ENCODE peak calls at places on chromosomes 6 and 20, in six cellular contexts. Z is HCT116, G is breast epithelium, E is Panc1, T is transverse colon, H is stomach. C is an unnamed sample.

GRCh38 chr6:37004044-37004984 is 1.1 kb upstream of the FGD2 start:
- DNase-seq in H (no peak), T (no peak), G (no peak), E (no peak), Z (no peak), C (no peak)

GRCh38 chr6:143539723-143540122 is 28.2 kb upstream of the FUCA2 start:
- DNase-seq in E (no peak), G (no peak), Z (no peak), H (no peak), T (no peak), C (no peak)

GRCh38 chr20:1376453-1377270 is 16.2 kb downstream of the FKBP1A start:
- DNase-seq in G (no peak), Z (no peak), T (no peak), E (no peak), H (no peak), C (no peak)

GRCh38 chr6:49787176-49787575 is at the start of gene PGK2:
- DNase-seq in T (no peak), H (no peak), E (no peak), Z (peak; percentile 29), G (no peak), C (no peak)

GRCh38 chr6:98687776-98688175 is 146.6 kb upstream of the POU3F2 start:
- DNase-seq in H (no peak), E (no peak), T (no peak), Z (no peak), G (no peak), C (no peak)

GRCh38 chr6:656460-657252 is at the start of gene HUS1B:
- DNase-seq in Z (no peak), E (no peak), T (no peak), G (no peak), H (no peak), C (no peak)

GRCh38 chr6:168132531-168133184 is 53.6 kb upstream of the FRMD1 start:
- DNase-seq in H (peak; percentile 58), Z (no peak), T (no peak), E (no peak), G (peak; percentile 46), C (peak; percentile 61)

GRCh38 chr6:148888853-148889252 is 142.0 kb downstream of the UST start:
- DNase-seq in H (no peak), E (no peak), T (no peak), G (no peak), Z (no peak), C (no peak)

GRCh38 chr6:25202505-25202904 is 76.7 kb upstream of the CARMIL1 start:
- DNase-seq in T (no peak), H (no peak), E (no peak), G (no peak), Z (no peak), C (no peak)

GRCh38 chr20:22226849-22227248 is 357.5 kb downstream of the FOXA2 start:
- DNase-seq in H (no peak), Z (no peak), E (no peak), G (no peak), T (no peak), C (no peak)

GRCh38 chr6:108874470-108875160 is 26.4 kb downstream of the ARMC2 start:
- DNase-seq in Z (no peak), T (peak; percentile 42), E (no peak), H (no peak), G (no peak), C (no peak)

DNA sequence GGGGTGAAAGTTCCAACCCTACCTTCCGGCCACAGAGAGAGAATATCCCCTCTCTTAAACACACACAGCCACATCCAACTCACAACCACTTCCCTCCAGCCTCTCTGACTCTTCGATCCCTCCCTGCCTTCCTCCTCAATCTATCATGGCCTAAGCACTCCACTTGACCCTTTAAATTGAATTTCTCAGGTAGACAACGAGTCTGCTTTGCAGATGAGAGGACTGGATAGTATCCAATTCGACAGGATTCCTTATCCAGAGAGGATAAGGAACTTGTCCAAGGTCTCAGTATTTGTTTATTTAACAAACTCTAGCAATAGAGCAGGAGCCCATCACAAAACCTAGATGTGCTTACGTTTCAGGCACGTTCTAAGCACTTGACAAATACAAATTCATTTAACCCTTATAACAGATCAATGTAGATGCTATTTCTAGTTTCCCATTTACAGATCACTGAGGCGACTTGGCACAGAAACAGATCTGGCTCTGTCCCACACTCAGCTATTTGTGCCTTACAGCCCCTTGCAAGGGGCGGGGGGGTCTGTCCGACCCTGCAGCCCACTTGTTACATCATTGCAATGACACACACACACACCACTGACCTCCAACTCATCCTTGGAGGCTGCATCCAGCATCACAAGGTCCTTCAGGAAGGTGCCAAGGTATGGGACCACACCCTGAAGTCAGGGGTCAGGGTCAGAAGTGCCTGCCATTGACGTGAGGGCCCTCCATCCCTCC is 4.5 kb downstream of the RGL2 start:
- DNase-seq in H (no peak), T (no peak), Z (no peak), E (no peak), G (no peak), C (no peak)
- TF ChIP-seq POLR2AphosphoS5 in H (no peak), T (no peak), Z (no peak), E (no peak), G (no peak), C (no peak)

GRCh38 chr6:144652292-144652891 is 367.3 kb downstream of the UTRN start:
- DNase-seq in T (no peak), Z (no peak), E (no peak), G (no peak), H (no peak), C (no peak)

GRCh38 chr6:144657691-144658090 is 372.6 kb downstream of the UTRN start:
- DNase-seq in T (no peak), H (no peak), G (no peak), Z (no peak), E (no peak), C (no peak)

GRCh38 chr6:144653885-144654505 is 368.9 kb downstream of the UTRN start:
- DNase-seq in H (no peak), G (no peak), Z (no peak), T (no peak), E (no peak), C (no peak)

GRCh38 chr6:144659202-144659731 is 374.1 kb downstream of the UTRN start:
- DNase-seq in E (no peak), G (peak; percentile 21), Z (no peak), T (peak; percentile 25), H (no peak), C (no peak)

DNA sequence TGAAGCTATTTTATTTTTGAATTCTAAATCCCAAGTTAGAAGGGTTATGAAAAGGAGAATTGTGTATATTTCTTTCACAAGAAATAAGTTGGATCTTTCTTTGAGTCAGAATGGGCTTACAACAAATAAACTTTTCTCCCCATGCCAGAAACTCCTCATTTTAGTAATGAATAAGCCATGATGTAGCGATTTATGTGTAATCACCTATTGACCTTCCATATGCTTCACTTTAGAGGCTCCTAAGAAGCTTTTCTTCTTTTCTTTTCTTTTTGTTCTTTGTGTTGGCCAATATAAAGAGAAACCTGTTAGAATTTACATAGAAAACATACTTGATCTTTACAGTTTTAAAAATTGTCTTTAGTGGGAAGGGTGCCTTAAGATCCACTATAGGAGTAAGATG is 370.2 kb downstream of the UTRN start:
- DNase-seq in G (no peak), Z (no peak), H (no peak), T (no peak), E (no peak), C (no peak)
- H3K4me1 ChIP-seq in G (no peaks in the 10 kb centered on the region), Z (peaks cover 14% of the 10 kb centered on the region), H (peaks cover 52% of the 10 kb centered on the region), T (peaks cover 44% of the 10 kb centered on the region), E (no peaks in the 10 kb centered on the region), C (peaks cover 5% of the 10 kb centered on the region)

DNA sequence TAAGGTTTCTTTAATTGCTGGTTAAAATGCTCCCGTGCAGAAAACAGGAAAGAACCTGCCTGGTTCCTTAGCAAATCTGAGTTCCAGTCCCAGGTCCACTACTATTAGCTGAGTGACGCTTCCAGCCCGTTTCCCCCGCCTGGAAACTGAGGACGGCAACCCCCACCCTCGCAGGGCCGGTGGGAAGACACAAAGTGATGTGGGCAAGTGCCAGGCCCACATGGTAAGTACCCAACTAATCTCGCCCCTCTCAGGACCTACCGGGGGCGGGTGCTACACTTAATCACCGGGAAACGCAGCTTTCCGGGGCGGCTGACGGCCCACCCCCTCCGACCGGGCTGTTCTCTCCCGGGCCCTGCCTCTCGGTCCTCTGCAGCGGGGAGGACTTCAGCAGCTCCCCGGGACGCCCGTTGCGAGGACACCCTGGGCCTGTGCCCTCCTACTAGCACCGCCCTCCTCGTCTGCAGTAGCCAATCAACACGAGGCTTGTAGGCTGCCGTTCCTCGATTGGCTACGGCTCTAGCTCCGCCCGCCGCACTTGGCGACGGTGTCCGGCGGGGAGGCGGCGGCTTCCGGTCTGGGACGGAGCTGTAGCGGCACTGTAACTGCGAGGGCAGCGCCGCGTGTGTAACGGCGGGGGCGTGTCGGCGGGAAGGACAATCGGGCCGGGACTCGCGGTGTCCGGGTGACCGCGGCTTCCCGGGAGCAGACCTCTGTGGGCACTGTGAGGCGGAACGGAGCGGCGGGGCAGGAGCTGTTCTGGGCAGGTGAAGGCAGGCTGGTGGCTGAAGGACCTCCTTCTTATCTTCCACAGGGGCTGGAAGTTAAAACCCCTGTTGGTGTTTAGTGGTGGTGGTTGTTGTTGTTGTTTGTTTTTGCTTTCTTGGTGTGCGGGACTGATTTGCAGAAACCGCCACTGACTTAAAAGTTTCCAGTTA is at the start of gene ZBTB9:
- DNase-seq in T (peak; percentile 97), Z (peak; percentile 90), H (peak; percentile 98), E (peak; percentile 67), G (peak; percentile 98), C (peak; percentile 99)
- TF ChIP-seq POLR2AphosphoS5 in T (peak; percentile 95), Z (peak; percentile 96), H (peak; percentile 93), E (peak; percentile 92), G (peak; percentile 74), C (peak; percentile 94)

GRCh38 chr20:63978319-63979220 is 872 bp downstream of the SAMD10 start:
- DNase-seq in G (peak; percentile 69), T (peak; percentile 90), Z (no peak), H (peak; percentile 89), E (no peak), C (peak; percentile 85)
- H3K4me1 ChIP-seq in G (peaks cover 13% of the 10 kb centered on the region), T (peaks cover 38% of the 10 kb centered on the region), Z (peaks cover 56% of the 10 kb centered on the region), H (peaks cover 70% of the 10 kb centered on the region), E (peaks cover 47% of the 10 kb centered on the region), C (no peaks in the 10 kb centered on the region)

GRCh38 chr20:3407426-3408250 is at the start of gene DNAAF9:
- DNase-seq in H (peak; percentile 81), G (peak; percentile 65), E (no peak), T (peak; percentile 72), Z (peak; percentile 38), C (peak; percentile 89)
- TF ChIP-seq POLR2AphosphoS5 in H (peak; percentile 80), G (no peak), E (peak; percentile 49), T (peak; percentile 54), Z (peak; percentile 69), C (peak; percentile 86)

GRCh38 chr6:35058041-35058675 is 83.0 kb downstream of the TCP11 start:
- DNase-seq in G (no peak), H (no peak), E (no peak), T (no peak), Z (no peak), C (peak; percentile 84)

GRCh38 chr6:35056952-35057351 is 84.2 kb downstream of the TCP11 start:
- DNase-seq in E (no peak), Z (no peak), H (no peak), T (no peak), G (no peak), C (no peak)

GRCh38 chr6:35057449-35058030 is 83.6 kb downstream of the TCP11 start:
- DNase-seq in T (no peak), Z (no peak), H (no peak), E (no peak), G (no peak), C (no peak)

GRCh38 chr6:35059606-35060355 is 81.4 kb downstream of the TCP11 start:
- DNase-seq in G (no peak), E (no peak), T (no peak), Z (no peak), H (no peak), C (no peak)

GRCh38 chr6:35058827-35059522 is 82.2 kb downstream of the TCP11 start:
- DNase-seq in H (peak; percentile 45), G (no peak), T (no peak), E (no peak), Z (no peak), C (no peak)
- H3K4me1 ChIP-seq in H (peaks cover 41% of the 10 kb centered on the region), G (no peaks in the 10 kb centered on the region), T (peaks cover 8% of the 10 kb centered on the region), E (no peaks in the 10 kb centered on the region), Z (no peaks in the 10 kb centered on the region), C (peaks cover 53% of the 10 kb centered on the region)

C was measured in sigmoid colon.